ENCODE peak calls at places on chromosomes 11 and 22, in five cellular contexts. G is naive thymus-derived CD4-positive, alpha-beta T cell; W is pancreas; U is cardiac muscle cell; M is CD4-positive, alpha-beta memory T cell. H is an unnamed sample.

GRCh38 chr11:10387209-10388083 is 67.6 kb upstream of the AMPD3 start:
- DNase-seq in W (no peak), G (no peak), M (no peak), U (peak; percentile 98), H (no peak)

GRCh38 chr11:13368041-13368446 is 90.5 kb downstream of the BMAL1 start:
- DNase-seq in M (no peak), W (no peak), U (no peak), G (no peak), H (no peak)

GRCh38 chr11:96869207-96869606 is 479.4 kb downstream of the JRKL start:
- DNase-seq in U (peak; percentile 85), W (no peak), G (no peak), M (no peak), H (no peak)

GRCh38 chr11:1744137-1744878 is 6.1 kb downstream of the IFITM10 start:
- DNase-seq in G (no peak), U (no peak), M (no peak), W (no peak), H (no peak)

GRCh38 chr11:43802509-43802908 is 78.1 kb upstream of the ALKBH3 start:
- DNase-seq in M (no peak), W (no peak), U (peak; percentile 25), G (no peak), H (no peak)

GRCh38 chr22:46588279-46589140 is 31.7 kb upstream of the GRAMD4 start:
- DNase-seq in G (no peak), M (no peak), W (no peak), U (no peak), H (no peak)

GRCh38 chr11:133285359-133285758 is 246.9 kb downstream of the OPCML start:
- DNase-seq in G (no peak), U (no peak), M (no peak), W (no peak), H (no peak)

GRCh38 chr11:108853864-108854263 is 189.0 kb downstream of the DDX10 start:
- DNase-seq in W (no peak), U (no peak), G (peak; percentile 10), M (no peak), H (no peak)

GRCh38 chr22:32859743-32860142 is 58.2 kb downstream of the TIMP3 start:
- DNase-seq in M (no peak), G (no peak), W (no peak), U (no peak), H (no peak)

GRCh38 chr22:25942989-25943411 is 201.0 kb downstream of the MYO18B start:
- DNase-seq in M (no peak), G (no peak), W (no peak), U (no peak), H (no peak)

GRCh38 chr11:12189543-12190235 is 79.3 kb downstream of the MICAL2 start:
- DNase-seq in G (no peak), M (peak; percentile 73), U (no peak), W (no peak), H (no peak)

GRCh38 chr22:47107431-47107830 is 345.0 kb downstream of the TBC1D22A start:
- DNase-seq in U (peak; percentile 68), G (no peak), W (no peak), M (no peak), H (no peak)

GRCh38 chr22:48316876-48317250 is 1510.8 kb downstream of the BRD1 start:
- DNase-seq in G (no peak), W (no peak), M (no peak), U (no peak), H (no peak)

GRCh38 chr11:3989251-3989650 is 105.3 kb upstream of the RRM1 start:
- DNase-seq in U (no peak), W (no peak), M (no peak), G (no peak), H (no peak)

GRCh38 chr11:71947498-71947897 is 18.7 kb downstream of the RNF121 start:
- DNase-seq in U (no peak), G (no peak), M (no peak), W (no peak), H (no peak)

GRCh38 chr22:31585161-31585859 is 76.7 kb downstream of the PISD start:
- DNase-seq in M (no peak), U (peak; percentile 72), W (no peak), G (no peak), H (no peak)

GRCh38 chr11:1152316-1153104 is 5.2 kb upstream of the MUC5AC start:
- DNase-seq in W (no peak), M (no peak), U (peak; percentile 54), G (no peak), H (no peak)

GRCh38 chr11:123137496-123138270 is 57.4 kb downstream of the CLMP start:
- DNase-seq in U (peak; percentile 91), M (no peak), W (peak; percentile 27), G (no peak), H (no peak)

GRCh38 chr11:92972248-92972647 is 2.8 kb downstream of the MTNR1B start:
- DNase-seq in U (no peak), G (no peak), W (no peak), M (no peak), H (no peak)

GRCh38 chr11:13262096-13262495 is 15.5 kb upstream of the BMAL1 start:
- DNase-seq in G (no peak), M (no peak), U (peak; percentile 27), W (no peak), H (no peak)

GRCh38 chr11:117815262-117815803 is 9.2 kb downstream of the FXYD2 start:
- DNase-seq in U (no peak), G (peak; percentile 79), M (peak; percentile 93), W (peak; percentile 46), H (peak; percentile 71)

GRCh38 chr11:1414650-1415049 is 24.9 kb downstream of the BRSK2 start:
- DNase-seq in G (no peak), M (peak; percentile 7), W (no peak), U (no peak), H (no peak)

GRCh38 chr11:1832989-1833365 is 1.8 kb upstream of the SYT8 start:
- DNase-seq in W (peak; percentile 52), U (no peak), G (no peak), M (no peak), H (no peak)

GRCh38 chr11:14118047-14118446 is 155.5 kb downstream of the SPON1 start:
- DNase-seq in G (no peak), U (no peak), M (no peak), W (no peak), H (no peak)

GRCh38 chr11:83521647-83522596 is 235.8 kb upstream of the CCDC90B start:
- DNase-seq in U (peak; percentile 1), G (no peak), M (no peak), W (no peak), H (no peak)

GRCh38 chr22:46845281-46846153 is 83.1 kb downstream of the TBC1D22A start:
- DNase-seq in W (no peak), M (no peak), U (peak; percentile 78), G (no peak), H (no peak)

GRCh38 chr11:14364322-14364721 is 5.3 kb upstream of the RRAS2 start:
- DNase-seq in W (no peak), M (no peak), U (no peak), G (no peak), H (no peak)

GRCh38 chr11:88377151-88377550 is 39.6 kb upstream of the CTSC start:
- DNase-seq in G (no peak), U (no peak), W (no peak), M (no peak), H (no peak)

DNA sequence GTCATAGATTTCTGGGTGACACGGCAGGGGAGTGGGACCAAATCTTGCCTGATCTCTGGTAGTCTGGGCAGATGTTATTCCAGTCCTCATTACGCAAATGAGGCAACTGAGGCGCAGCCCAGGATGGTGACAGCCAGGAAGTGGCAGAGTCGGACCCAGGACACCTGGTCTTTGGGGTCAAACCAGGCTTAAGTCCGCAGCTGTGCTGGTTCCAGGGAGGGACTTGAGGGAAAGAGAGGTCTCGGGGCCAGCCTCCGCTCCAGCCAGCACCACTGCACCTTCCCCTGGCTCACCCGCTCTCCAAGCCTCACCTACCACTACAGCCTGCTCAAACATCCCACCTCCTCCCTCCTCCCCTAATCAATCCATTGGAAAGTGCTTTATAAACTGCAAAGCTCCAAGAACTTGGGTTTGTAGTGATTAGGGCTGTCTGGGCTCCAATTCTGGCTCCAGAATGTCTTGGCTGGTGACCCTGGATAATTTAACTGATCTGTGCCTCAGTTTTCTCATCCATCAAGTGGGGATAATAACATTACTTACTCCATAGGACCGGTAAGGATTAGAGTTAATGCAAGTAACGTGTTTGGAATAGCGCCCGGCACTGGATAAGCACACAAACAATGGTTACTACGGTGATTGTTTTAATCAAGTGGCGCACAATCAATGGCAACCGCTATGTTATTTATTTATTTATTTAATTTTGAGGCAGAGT is 526 bp upstream of the PNPLA5 start:
- DNase-seq in U (no peak), M (no peak), G (no peak), W (no peak), H (no peak)
- H3K27ac ChIP-seq in U (no peak overlapping the region), M (no peak overlapping the region), G (no peak overlapping the region), W (no peak overlapping the region), H (no peak overlapping the region)

GRCh38 chr22:40595497-40596234 is 40.9 kb downstream of the MRTFA start:
- DNase-seq in G (no peak), U (peak; percentile 47), W (no peak), M (no peak), H (no peak)

GRCh38 chr22:40593460-40594273 is 42.9 kb downstream of the MRTFA start:
- DNase-seq in W (no peak), G (no peak), U (no peak), M (no peak), H (no peak)

GRCh38 chr22:40592352-40593113 is 44.0 kb downstream of the MRTFA start:
- DNase-seq in W (no peak), G (no peak), U (no peak), M (no peak), H (no peak)

GRCh38 chr22:40594346-40594745 is 42.2 kb downstream of the MRTFA start:
- DNase-seq in W (no peak), M (no peak), U (no peak), G (no peak), H (no peak)

GRCh38 chr22:40594924-40595323 is 41.6 kb downstream of the MRTFA start:
- DNase-seq in G (no peak), W (no peak), M (no peak), U (no peak), H (no peak)
- H3K4me3 ChIP-seq in G (no peak overlapping the region), W (no peak overlapping the region), M (no peak overlapping the region), U (no peak overlapping the region), H (no peak overlapping the region)

DNA sequence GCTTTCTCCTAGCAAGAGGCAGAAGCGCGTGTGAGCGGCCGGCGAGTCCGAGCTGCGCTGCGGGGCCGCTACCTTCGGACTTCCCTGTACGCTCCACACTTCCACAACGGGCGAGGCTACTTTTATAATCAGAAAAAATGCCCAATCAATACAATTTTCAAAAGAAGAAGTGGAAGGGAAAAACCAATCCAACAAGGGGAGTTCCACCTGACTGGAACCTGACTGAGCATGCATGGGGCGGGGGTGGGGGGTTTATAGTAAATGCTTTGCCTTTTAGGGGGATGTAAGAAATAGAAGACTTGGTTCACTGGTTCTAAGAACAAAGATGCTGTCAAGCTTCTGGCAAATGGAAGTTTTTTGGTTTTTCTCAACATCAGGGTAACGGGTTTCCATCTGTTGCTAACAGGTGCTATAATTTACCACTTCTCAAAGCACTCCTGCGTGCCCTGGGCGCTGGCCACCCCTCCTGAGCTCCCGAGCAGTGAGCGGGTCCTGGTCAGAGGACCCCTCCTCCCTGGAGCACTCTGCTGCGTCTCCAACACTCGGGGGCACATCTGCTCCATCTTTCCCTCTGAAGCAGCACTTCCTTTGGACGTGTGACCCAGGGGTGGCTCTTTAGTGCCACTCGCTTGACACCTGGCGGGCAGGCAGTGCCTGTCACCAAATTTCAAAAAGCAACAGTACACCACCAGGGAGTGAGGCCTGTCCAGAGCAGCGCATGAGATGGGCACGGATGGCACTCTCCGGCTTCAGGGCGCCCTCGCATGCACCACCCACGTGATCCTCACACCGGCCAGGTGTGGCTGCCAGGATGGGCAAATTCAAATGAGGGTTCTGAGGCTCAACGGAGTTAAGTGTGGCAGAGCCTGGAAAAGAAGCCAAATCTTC is 21.6 kb upstream of the BID start:
- DNase-seq in M (no peak), W (no peak), G (no peak), U (no peak), H (no peak)
- H3K27ac ChIP-seq in M (no peak overlapping the region), W (no peak overlapping the region), G (no peak overlapping the region), U (no peak overlapping the region), H (no peak overlapping the region)

GRCh38 chr22:35564975-35565867 is 24.6 kb downstream of the RASD2 start:
- DNase-seq in U (peak; percentile 42), M (no peak), G (no peak), W (no peak), H (no peak)
- H3K4me3 ChIP-seq in U (no peak overlapping the region), M (no peak overlapping the region), G (no peak overlapping the region), W (no peak overlapping the region), H (no peak overlapping the region)